ENCODE peak calls at places on chromosomes 6 and 20, in ten cellular contexts. W is upper lobe of left lung, T is osteocyte, H is left ventricle myocardium inferior, A is WTC11, E is endothelial cell, Y is hepatocyte, R is endothelial cell of umbilical vein, D is mammary epithelial cell, O is pancreas. X is an unnamed sample.

GRCh38 chr20:45247860-45248259 is 6.5 kb downstream of the SLPI start:
- DNase-seq in W (no peak), T (no peak), H (no peak), A (no peak), E (no peak), Y (no peak), R (no peak), D (no peak), O (no peak), X (no peak)

GRCh38 chr6:74415056-74415455 is 719.1 kb downstream of the CD109 start:
- DNase-seq in W (no peak), T (no peak), H (no peak), A (no peak), E (no peak), Y (no peak), R (no peak), D (no peak), O (no peak), X (no peak)

GRCh38 chr6:22737331-22737730 is 168.0 kb downstream of the HDGFL1 start:
- DNase-seq in W (no peak), T (no peak), H (no peak), A (peak; percentile 67), E (peak; percentile 59), Y (peak; percentile 50), R (peak; percentile 52), D (peak; percentile 17), O (peak; percentile 3), X (no peak)

GRCh38 chr6:149939909-149940672 is 1.7 kb upstream of the ULBP2 start:
- DNase-seq in W (no peak), T (no peak), H (no peak), A (no peak), E (no peak), Y (no peak), R (no peak), D (no peak), O (no peak), X (no peak)

GRCh38 chr20:45341939-45342862 is 6.0 kb downstream of the SDC4 start:
- DNase-seq in W (peak; percentile 83), T (no peak), H (peak; percentile 73), A (peak; percentile 82), E (peak; percentile 33), Y (peak; percentile 90), R (peak; percentile 50), D (peak; percentile 62), O (peak; percentile 92), X (no peak)

GRCh38 chr6:422423-423061 is 31.0 kb downstream of the IRF4 start:
- DNase-seq in W (peak; percentile 72), T (no peak), H (no peak), A (no peak), E (no peak), Y (peak; percentile 86), R (no peak), D (peak; percentile 91), O (peak; percentile 11), X (no peak)

GRCh38 chr20:4999788-5000187 is 1.5 kb downstream of the SLC23A2 start:
- DNase-seq in W (no peak), T (no peak), H (no peak), A (no peak), E (no peak), Y (no peak), R (no peak), D (no peak), O (no peak), X (no peak)

GRCh38 chr6:146200136-146200708 is 171.4 kb downstream of the GRM1 start:
- DNase-seq in W (no peak), T (no peak), H (no peak), A (no peak), E (no peak), Y (no peak), R (no peak), D (no peak), O (no peak), X (no peak)

GRCh38 chr20:37649017-37649416 is 44.8 kb upstream of the CTNNBL1 start:
- DNase-seq in W (no peak), T (no peak), H (no peak), A (no peak), E (no peak), Y (no peak), R (peak; percentile 40), D (no peak), O (no peak), X (no peak)

GRCh38 chr20:22763257-22763906 is 179.0 kb upstream of the FOXA2 start:
- DNase-seq in W (peak; percentile 70), T (no peak), H (peak; percentile 46), A (no peak), E (no peak), Y (no peak), R (peak; percentile 51), D (peak; percentile 91), O (no peak), X (no peak)

GRCh38 chr6:80623066-80623815 is 516.8 kb downstream of the BCKDHB start:
- DNase-seq in W (no peak), T (no peak), H (no peak), A (no peak), E (no peak), Y (no peak), R (no peak), D (no peak), O (no peak), X (no peak)

GRCh38 chr6:24064106-24064505 is 61.9 kb upstream of the NRSN1 start:
- DNase-seq in W (no peak), T (no peak), H (no peak), A (peak; percentile 20), E (peak; percentile 43), Y (peak; percentile 41), R (no peak), D (no peak), O (no peak), X (no peak)

GRCh38 chr6:5276596-5276995 is 15.3 kb downstream of the FARS2 start:
- DNase-seq in W (no peak), T (no peak), H (no peak), A (no peak), E (no peak), Y (no peak), R (no peak), D (no peak), O (no peak), X (no peak)

DNA sequence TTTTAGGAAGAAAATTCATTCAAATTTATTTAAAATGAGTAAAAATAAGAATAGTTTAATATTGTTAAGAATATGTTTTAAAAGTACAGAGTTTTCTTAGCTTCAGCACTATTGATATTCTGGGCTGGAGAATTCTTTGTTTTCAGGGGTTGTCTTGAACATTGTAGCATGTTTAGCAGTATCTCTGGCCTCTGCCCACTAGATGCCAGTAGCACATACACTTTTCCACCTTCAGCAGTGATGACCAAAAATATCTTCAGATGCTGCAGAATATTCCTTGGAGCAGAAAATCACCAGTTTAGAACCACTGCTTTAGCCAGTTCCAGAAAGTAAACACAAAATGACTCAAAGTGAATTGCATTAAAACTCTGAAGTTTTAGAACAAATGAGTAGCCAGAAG is 19.4 kb upstream of the SDHAF4 start:
- DNase-seq in W (no peak), T (no peak), H (no peak), A (no peak), E (no peak), Y (peak; percentile 17), R (peak; percentile 17), D (no peak), O (no peak), X (no peak)
- TF ChIP-seq CTCF in W (peak; percentile 22), T (peak; percentile 55), H (peak; percentile 61), A (no peak), E (no peak), Y (peak; percentile 54), R (peak; percentile 9), D (peak; percentile 50), O (no peak), X (peak; percentile 52)

DNA sequence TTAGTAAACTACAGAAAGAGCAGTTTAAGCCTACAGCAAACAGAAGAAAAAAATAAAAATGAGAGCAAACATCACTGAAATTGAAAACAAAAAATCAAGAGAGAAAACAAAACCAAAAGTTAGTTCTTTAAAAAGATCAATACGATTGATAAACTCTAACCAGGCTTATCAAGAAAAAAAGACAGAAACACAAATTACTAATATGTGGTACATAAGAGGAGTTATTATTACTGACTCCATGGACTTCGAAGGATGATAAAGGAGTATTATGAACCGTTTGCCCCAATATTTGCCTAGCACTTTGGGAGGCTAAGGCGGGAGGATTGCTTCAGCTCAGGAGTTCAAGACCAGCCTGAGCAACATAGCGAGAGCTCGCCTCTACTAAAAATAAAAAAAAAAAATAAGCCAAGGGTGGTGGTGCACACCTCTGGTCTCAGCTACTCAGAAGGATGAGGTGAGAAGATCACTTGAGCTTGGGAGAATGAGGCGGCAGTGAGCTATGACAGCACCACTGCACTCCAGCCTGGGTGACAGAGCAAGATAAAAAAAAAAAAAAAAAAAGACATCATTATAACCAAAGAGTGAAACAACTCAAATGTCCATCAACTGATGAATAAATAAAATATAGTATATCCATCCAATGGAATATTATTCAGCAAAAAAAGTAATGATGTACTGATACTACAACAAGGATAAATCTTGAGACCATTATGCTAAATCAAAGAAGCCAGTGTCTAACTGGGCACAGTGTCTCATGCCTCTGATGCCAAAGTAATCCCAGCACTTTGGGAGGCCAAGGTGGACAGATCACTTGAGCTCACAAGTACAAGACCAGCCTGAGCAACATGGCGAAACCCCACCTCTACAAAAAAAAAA is 12.9 kb downstream of the TRPC4AP start:
- DNase-seq in W (no peak), T (no peak), H (no peak), A (no peak), E (no peak), Y (no peak), R (no peak), D (no peak), O (no peak), X (no peak)
- TF ChIP-seq CTCF in W (no peak), T (no peak), H (no peak), A (no peak), E (no peak), Y (no peak), R (no peak), D (no peak), O (no peak), X (no peak)

GRCh38 chr20:3651204-3651970 is 11.8 kb downstream of the GFRA4 start:
- DNase-seq in W (no peak), T (no peak), H (no peak), A (no peak), E (no peak), Y (no peak), R (no peak), D (no peak), O (no peak), X (no peak)
- TF ChIP-seq CTCF in W (no peak), T (no peak), H (no peak), A (no peak), E (no peak), Y (no peak), R (no peak), D (no peak), O (no peak), X (no peak)

DNA sequence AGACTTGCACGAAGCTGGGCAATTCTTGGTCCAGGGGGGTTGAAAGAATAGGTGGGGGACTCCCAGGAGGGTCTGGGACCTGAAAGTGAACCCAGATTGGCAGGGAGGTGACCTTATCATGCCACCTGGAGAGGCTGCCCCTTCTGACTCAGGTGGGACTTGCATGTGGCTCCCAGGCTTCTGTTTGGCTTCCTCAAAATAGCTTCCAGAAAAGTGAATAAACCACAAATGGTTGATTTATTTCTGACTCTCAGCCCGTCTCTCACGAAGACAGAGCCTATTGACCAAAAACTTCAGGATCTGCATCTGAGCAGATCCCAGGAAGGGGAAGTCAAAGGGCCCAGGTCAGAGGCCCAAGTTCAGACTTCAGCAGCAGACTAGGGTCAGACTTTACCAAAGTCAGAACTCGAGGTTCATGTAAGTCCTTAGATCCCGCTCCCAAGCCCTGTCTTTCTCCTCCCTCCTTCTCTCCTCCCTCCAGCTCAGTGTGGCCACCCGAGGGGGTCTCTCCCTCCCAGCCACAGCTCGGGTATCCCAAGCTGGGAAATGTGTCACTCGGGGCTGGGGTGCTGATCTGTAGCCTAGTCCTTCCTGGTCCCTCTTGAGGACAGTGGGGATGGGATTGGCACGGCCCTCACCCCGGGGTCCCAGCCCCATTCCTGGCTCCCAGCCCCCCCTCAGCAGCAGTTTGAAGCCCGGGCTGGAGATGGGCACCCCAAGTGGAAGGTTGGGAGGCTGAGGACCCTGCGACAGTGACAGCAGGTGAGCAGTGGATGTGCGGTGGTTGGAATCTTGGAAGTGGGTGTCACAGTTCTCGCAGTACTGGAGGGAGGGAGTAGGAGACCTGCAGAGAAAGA is 1.5 kb upstream of the C6orf47 start:
- DNase-seq in W (no peak), T (no peak), H (no peak), A (no peak), E (no peak), Y (no peak), R (no peak), D (no peak), O (no peak), X (no peak)
- TF ChIP-seq CTCF in W (no peak), T (no peak), H (no peak), A (no peak), E (no peak), Y (no peak), R (no peak), D (no peak), O (no peak), X (no peak)